ENCODE peak calls at places on chromosome 4, in five cellular contexts. P is mammary epithelial cell, E is osteocyte, V is OCI-M1, O is Right ventricle myocardium inferior. J is an unnamed sample.

GRCh38 chr4:139184129-139184528 is 7.1 kb upstream of the ELF2 start:
- DNase-seq in O (no peak), V (peak), P (no peak), E (no peak), J (no peak)

GRCh38 chr4:124711469-124712416 is 789 bp downstream of the ANKRD50 start:
- DNase-seq in V (peak), O (peak), E (no peak), P (peak), J (no peak)

GRCh38 chr4:185305979-185306442 is 89.7 kb downstream of the LRP2BP start:
- DNase-seq in V (no peak), O (no peak), E (no peak), P (peak), J (no peak)

GRCh38 chr4:147096667-147097604 is 151.3 kb upstream of the TTC29 start:
- DNase-seq in O (no peak), V (peak), E (no peak), P (peak), J (no peak)

GRCh38 chr4:1022051-1022738 is 10.8 kb downstream of the FGFRL1 start:
- DNase-seq in V (no peak), E (no peak), O (no peak), P (no peak), J (no peak)

GRCh38 chr4:145418739-145419138 is 62.9 kb upstream of the SMAD1 start:
- DNase-seq in V (no peak), P (no peak), E (no peak), O (no peak), J (no peak)

GRCh38 chr4:53622739-53623151 is 31.5 kb upstream of the LNX1 start:
- DNase-seq in V (no peak), P (peak), E (no peak), O (no peak), J (no peak)

GRCh38 chr4:89839558-89839957 is 2.6 kb upstream of the SNCA start:
- DNase-seq in V (no peak), O (no peak), E (no peak), P (no peak), J (no peak)

GRCh38 chr4:10832989-10833635 is 148.5 kb upstream of the CLNK start:
- DNase-seq in P (no peak), V (no peak), O (no peak), E (no peak), J (no peak)

GRCh38 chr4:52560844-52561280 is 98.2 kb downstream of the USP46 start:
- DNase-seq in P (peak), E (no peak), O (no peak), V (no peak), J (no peak)

GRCh38 chr4:150668824-150669223 is 86.9 kb downstream of the MAB21L2 start:
- DNase-seq in V (no peak), E (no peak), P (no peak), O (no peak), J (no peak)

GRCh38 chr4:21948347-21949072 is at the start of gene KCNIP4:
- DNase-seq in E (peak), V (no peak), O (peak), P (peak), J (no peak)

GRCh38 chr4:40247350-40247749 is 50.5 kb downstream of the RHOH start:
- DNase-seq in O (no peak), E (no peak), V (no peak), P (no peak), J (no peak)

GRCh38 chr4:170138580-170139194 is 48.9 kb upstream of the AADAT start:
- DNase-seq in E (peak), P (peak), O (peak), V (peak), J (peak)

GRCh38 chr4:149291463-149291862 is 524.2 kb downstream of the IQCM start:
- DNase-seq in P (no peak), E (no peak), O (no peak), V (no peak), J (peak)

GRCh38 chr4:121272526-121272925 is 108.3 kb downstream of the QRFPR start:
- DNase-seq in V (no peak), E (no peak), O (no peak), P (peak), J (no peak)

GRCh38 chr4:159516556-159516955 is 413.7 kb downstream of the RAPGEF2 start:
- DNase-seq in V (no peak), P (peak), E (no peak), O (no peak), J (no peak)

J was measured in left ventricle myocardium inferior.